ENCODE peak calls at places on chromosomes 13 and 19, in six cellular contexts. D is GM10248; T is activated CD4-positive, alpha-beta T cell treated with anti-CD3 and anti-CD28 coated beads, Interleukin-2, amount 50 U/mL, for 48 hours; Y is activated naive CD8-positive, alpha-beta T cell treated with anti-CD3 and anti-CD28 coated beads for 36 hours; P is substantia nigra; L is iris pigment epithelial cell. H is an unnamed sample.

GRCh38 chr13:99371956-99372355 is 64.8 kb upstream of the GPR183 start:
- DNase-seq in L (no peak), Y (peak; percentile 63), P (no peak), T (peak; percentile 71), D (no peak), H (no peak)

GRCh38 chr13:77448689-77449088 is 86.8 kb upstream of the SCEL start:
- DNase-seq in L (no peak), D (no peak), T (no peak), Y (no peak), P (no peak), H (no peak)

GRCh38 chr19:46602392-46603194 is 1.5 kb downstream of the CALM3 start:
- DNase-seq in P (no peak), T (peak; percentile 78), D (peak; percentile 15), L (no peak), Y (peak; percentile 79), H (no peak)

GRCh38 chr13:76991432-76991795 is 467 bp upstream of the CLN5 start:
- DNase-seq in Y (peak; percentile 76), P (no peak), L (no peak), T (peak; percentile 75), D (peak; percentile 65), H (peak; percentile 46)

GRCh38 chr19:38785187-38785699 is 3.8 kb upstream of the LGALS7B start:
- DNase-seq in T (no peak), Y (no peak), P (no peak), L (no peak), D (no peak), H (no peak)

GRCh38 chr19:15357906-15358305 is 21.7 kb downstream of the AKAP8 start:
- DNase-seq in T (no peak), D (no peak), P (no peak), L (no peak), Y (no peak), H (no peak)

GRCh38 chr13:82688400-82688999 is 1193.8 kb downstream of the SLITRK1 start:
- DNase-seq in Y (no peak), D (no peak), P (no peak), T (no peak), L (peak; percentile 25), H (no peak)

GRCh38 chr13:74062933-74063332 is 71.3 kb downstream of the KLF12 start:
- DNase-seq in Y (no peak), D (peak; percentile 39), T (peak; percentile 54), P (no peak), L (peak; percentile 72), H (peak; percentile 24)

GRCh38 chr19:16772841-16773240 is 53.2 kb downstream of the NWD1 start:
- DNase-seq in P (no peak), Y (no peak), L (no peak), T (no peak), D (no peak), H (no peak)

GRCh38 chr19:32626969-32627368 is 46.0 kb downstream of the PDCD5 start:
- DNase-seq in Y (no peak), P (no peak), L (no peak), T (no peak), D (no peak), H (no peak)

GRCh38 chr19:383922-384800 is 24.8 kb downstream of the C2CD4C start:
- DNase-seq in D (no peak), Y (no peak), L (no peak), P (peak; percentile 11), T (peak; percentile 22), H (no peak)

GRCh38 chr13:111489301-111489700 is 168.9 kb downstream of the TEX29 start:
- DNase-seq in D (no peak), P (no peak), T (no peak), L (no peak), Y (no peak), H (peak; percentile 7)

GRCh38 chr13:44437356-44438233 is 64.0 kb downstream of the SERP2 start:
- DNase-seq in P (no peak), D (peak; percentile 48), T (no peak), L (peak; percentile 43), Y (no peak), H (no peak)

GRCh38 chr19:33235269-33235995 is 9.8 kb upstream of the SLC7A10 start:
- DNase-seq in P (peak; percentile 72), T (peak; percentile 90), Y (peak; percentile 63), L (peak; percentile 48), D (peak; percentile 91), H (peak; percentile 93)

GRCh38 chr13:79678100-79678499 is 197.1 kb downstream of the NDFIP2 start:
- DNase-seq in T (no peak), D (no peak), P (no peak), Y (no peak), L (peak; percentile 55), H (no peak)

GRCh38 chr19:5851302-5851701 is at the start of gene FUT3:
- DNase-seq in D (no peak), T (no peak), Y (no peak), L (no peak), P (no peak), H (peak; percentile 87)

GRCh38 chr19:6610934-6611370 is 20.0 kb upstream of the CD70 start:
- DNase-seq in Y (no peak), P (no peak), L (peak; percentile 90), T (no peak), D (no peak), H (no peak)

GRCh38 chr19:42129399-42130253 is 2.6 kb downstream of the POU2F2 start:
- DNase-seq in P (no peak), L (no peak), T (no peak), Y (no peak), D (peak; percentile 82), H (peak; percentile 31)